ENCODE peak calls at places on chromosomes 4 and X, in nine cellular contexts. V is psoas muscle, P is mammary epithelial cell, T is heart right ventricle, S is breast epithelium, W is fibroblast of lung, C is fibroblast of mammary gland, Y is fibroblast of the aortic adventitia, H is CD14-positive monocyte. E is an unnamed sample.

GRCh38 chr4:168848112-168848511 is 161.9 kb downstream of the CBR4 start:
- DNase-seq in V (no peak), P (peak; percentile 47), T (no peak), S (no peak), W (peak; percentile 63), C (peak; percentile 51), Y (peak; percentile 50), H (no peak), E (peak; percentile 57)

GRCh38 chrX:68196939-68197791 is 236.1 kb downstream of the OPHN1 start:
- DNase-seq in V (no peak), P (peak; percentile 57), T (peak; percentile 19), S (peak; percentile 18), W (peak; percentile 50), C (peak; percentile 53), Y (peak; percentile 64), H (no peak), E (peak; percentile 73)

GRCh38 chr4:112704991-112705845 is 68.3 kb downstream of the LARP7 start:
- DNase-seq in V (peak; percentile 24), P (peak; percentile 63), T (peak; percentile 38), S (peak; percentile 22), W (peak; percentile 52), C (peak; percentile 59), Y (peak; percentile 51), H (no peak), E (peak; percentile 40)

GRCh38 chr4:948936-949300 is 16.7 kb downstream of the TMEM175 start:
- DNase-seq in V (no peak), P (no peak), T (no peak), S (no peak), W (no peak), C (no peak), Y (no peak), H (peak; percentile 26), E (no peak)

GRCh38 chrX:49204709-49205108 is 4.7 kb upstream of the SYP start:
- DNase-seq in V (no peak), P (no peak), T (no peak), S (no peak), W (no peak), C (no peak), Y (no peak), H (no peak), E (no peak)

GRCh38 chr4:84680956-84681355 is 98.0 kb downstream of the CDS1 start:
- DNase-seq in V (no peak), P (no peak), T (no peak), S (no peak), W (no peak), C (no peak), Y (no peak), H (no peak), E (no peak)

GRCh38 chr4:24382381-24382780 is 202.0 kb downstream of the DHX15 start:
- DNase-seq in V (no peak), P (peak; percentile 4), T (no peak), S (no peak), W (peak; percentile 23), C (peak; percentile 9), Y (no peak), H (no peak), E (peak; percentile 80)

GRCh38 chr4:138945401-138945800 is 70.2 kb upstream of the NOCT start:
- DNase-seq in V (no peak), P (peak; percentile 67), T (no peak), S (no peak), W (no peak), C (no peak), Y (no peak), H (no peak), E (no peak)

GRCh38 chr4:2745981-2746806 is 9.9 kb downstream of the TNIP2 start:
- DNase-seq in V (peak; percentile 67), P (peak; percentile 94), T (peak; percentile 62), S (no peak), W (peak; percentile 35), C (peak; percentile 45), Y (no peak), H (peak; percentile 80), E (peak; percentile 53)

GRCh38 chr4:110636231-110636676 is 13.4 kb upstream of the PITX2 start:
- DNase-seq in V (no peak), P (no peak), T (no peak), S (no peak), W (no peak), C (no peak), Y (no peak), H (no peak), E (no peak)

GRCh38 chr4:86961605-86962295 is 26.9 kb downstream of the AFF1 start:
- DNase-seq in V (no peak), P (no peak), T (no peak), S (no peak), W (peak; percentile 51), C (peak; percentile 75), Y (no peak), H (no peak), E (no peak)

GRCh38 chr4:2462218-2462991 is 6.5 kb upstream of the RNF4 start:
- DNase-seq in V (peak; percentile 73), P (peak; percentile 39), T (peak; percentile 54), S (peak; percentile 19), W (peak; percentile 75), C (peak; percentile 64), Y (peak; percentile 68), H (no peak), E (peak; percentile 52)

GRCh38 chrX:68807818-68808217 is 21.0 kb upstream of the EFNB1 start:
- DNase-seq in V (no peak), P (no peak), T (no peak), S (no peak), W (no peak), C (peak; percentile 25), Y (peak; percentile 33), H (no peak), E (peak; percentile 57)

GRCh38 chr4:97038146-97038516 is 1105.1 kb downstream of the STPG2 start:
- DNase-seq in V (no peak), P (no peak), T (no peak), S (no peak), W (no peak), C (no peak), Y (no peak), H (no peak), E (no peak)

GRCh38 chr4:144666539-144667175 is 20.7 kb downstream of the HHIP start:
- DNase-seq in V (no peak), P (peak; percentile 68), T (no peak), S (no peak), W (peak; percentile 49), C (peak; percentile 37), Y (peak; percentile 82), H (no peak), E (peak; percentile 45)

GRCh38 chr4:74671074-74671698 is 123.1 kb downstream of the BTC start:
- DNase-seq in V (no peak), P (peak; percentile 62), T (peak; percentile 16), S (no peak), W (peak; percentile 89), C (peak; percentile 86), Y (peak; percentile 82), H (peak; percentile 60), E (peak; percentile 87)

GRCh38 chr4:166077782-166078181 is 204.7 kb downstream of the TLL1 start:
- DNase-seq in V (no peak), P (no peak), T (no peak), S (no peak), W (no peak), C (no peak), Y (no peak), H (no peak), E (no peak)

GRCh38 chr4:173866289-173866688 is 336.3 kb upstream of the HAND2 start:
- DNase-seq in V (no peak), P (no peak), T (no peak), S (no peak), W (no peak), C (no peak), Y (no peak), H (no peak), E (no peak)

GRCh38 chr4:142191901-142192300 is 555.5 kb downstream of the IL15 start:
- DNase-seq in V (no peak), P (no peak), T (no peak), S (no peak), W (no peak), C (peak; percentile 50), Y (peak; percentile 39), H (no peak), E (no peak)

DNA sequence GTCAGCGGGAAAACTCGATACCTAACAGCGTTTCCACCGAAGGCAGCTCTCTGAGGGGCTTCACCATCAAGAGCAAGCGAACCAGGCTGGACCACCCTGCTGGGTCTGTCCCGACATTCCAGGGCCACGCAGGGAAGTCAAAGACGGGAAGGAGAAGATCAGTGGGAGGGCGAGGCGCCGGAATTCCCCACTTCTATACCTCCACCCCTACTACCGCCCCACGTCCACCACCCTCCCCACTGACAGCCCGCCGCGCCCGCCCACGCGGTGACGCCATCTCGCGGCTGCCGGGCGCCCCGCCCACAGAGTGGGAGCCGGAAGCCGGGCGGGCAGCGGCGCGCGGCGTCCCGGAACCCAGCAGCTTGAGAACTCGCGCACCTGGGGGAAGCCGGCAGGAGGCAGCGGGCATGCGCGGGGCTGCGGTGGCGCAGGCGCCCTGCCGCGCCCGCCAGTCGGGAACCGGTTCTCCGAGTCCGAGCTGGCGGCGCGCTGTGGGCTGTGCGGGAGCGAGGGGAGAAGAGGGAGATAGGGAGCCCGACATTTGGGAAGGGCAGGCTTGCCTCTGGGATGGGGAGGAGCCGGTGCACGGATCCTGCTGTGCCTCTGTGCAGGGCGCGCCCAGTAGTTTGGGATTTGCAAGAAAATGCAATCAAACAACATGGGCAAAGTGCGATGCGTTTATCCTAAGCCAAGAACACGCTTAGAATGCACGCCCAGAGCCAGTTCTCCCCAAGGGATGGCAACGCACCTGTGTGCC is 3.2 kb upstream of the STIM2 start:
- DNase-seq in V (peak; percentile 89), P (peak; percentile 89), T (peak; percentile 87), S (peak; percentile 90), W (peak; percentile 81), C (peak; percentile 68), Y (peak; percentile 85), H (peak; percentile 89), E (peak; percentile 78)
- TF ChIP-seq CTCF in V (no peak), P (no peak), T (peak; percentile 37), S (no peak), W (no peak), C (no peak), Y (no peak), H (no peak), E (no peak)

GRCh38 chrX:57453901-57454300 is 137.9 kb upstream of the ZXDB start:
- DNase-seq in V (no peak), P (peak; percentile 13), T (no peak), S (no peak), W (no peak), C (peak; percentile 13), Y (peak; percentile 11), H (no peak), E (peak; percentile 51)
- TF ChIP-seq CTCF in V (peak; percentile 48), P (peak; percentile 71), T (peak; percentile 58), S (no peak), W (no peak), C (peak; percentile 52), Y (peak; percentile 48), H (peak; percentile 24), E (peak; percentile 52)

DNA sequence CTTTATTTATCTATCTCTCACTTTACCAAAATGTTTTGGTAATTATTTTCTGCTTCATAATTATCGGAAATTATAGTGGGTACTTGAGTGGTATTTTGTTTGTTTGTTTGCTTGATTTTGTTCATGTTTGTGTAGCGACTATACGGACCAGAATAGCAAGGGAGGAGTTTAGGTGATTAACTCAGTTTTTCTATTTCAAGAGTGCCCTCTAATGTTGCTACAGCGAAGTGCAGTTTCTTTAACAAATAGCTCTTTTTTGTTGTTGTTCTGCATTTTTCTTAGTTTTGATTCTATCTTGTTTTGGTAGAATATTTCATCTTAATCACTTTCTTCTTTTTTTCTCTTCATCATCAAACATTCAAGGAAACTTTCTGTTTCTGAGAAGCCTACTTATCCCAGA is 40.8 kb upstream of the QRFPR start:
- DNase-seq in V (no peak), P (no peak), T (no peak), S (no peak), W (peak; percentile 8), C (peak; percentile 12), Y (peak; percentile 8), H (no peak), E (peak; percentile 59)
- TF ChIP-seq CTCF in V (no peak), P (peak; percentile 58), T (peak; percentile 65), S (no peak), W (peak; percentile 34), C (peak; percentile 43), Y (no peak), H (no peak), E (peak; percentile 67)

GRCh38 chrX:75623535-75623934 is 100.7 kb upstream of the ZDHHC15 start:
- DNase-seq in V (no peak), P (no peak), T (no peak), S (no peak), W (no peak), C (no peak), Y (no peak), H (no peak), E (no peak)
- TF ChIP-seq CTCF in V (no peak), P (peak; percentile 30), T (peak; percentile 41), S (no peak), W (no peak), C (peak; percentile 5), Y (no peak), H (no peak), E (no peak)